ENCODE peak calls at places on chromosomes 12 and 14, in ten cellular contexts. E, C, Z, T, I, Q, A, D, O and J are unnamed samples.

GRCh38 chr12:81520064-81520945 is 238.8 kb downstream of the PPFIA2 start:
- DNase-seq in E (no peak), C (no peak), Z (no peak), T (no peak), I (no peak), Q (no peak), A (peak), D (no peak), O (no peak), J (no peak)

GRCh38 chr14:83196235-83196634 is 1662.6 kb upstream of the SEL1L start:
- DNase-seq in E (no peak), C (no peak), Z (no peak), T (no peak), I (no peak), Q (no peak), A (no peak), D (no peak), O (no peak), J (no peak)

GRCh38 chr14:92489394-92490238 is 24.0 kb upstream of the RIN3 start:
- DNase-seq in E (no peak), C (no peak), Z (no peak), T (no peak), I (no peak), Q (no peak), A (no peak), D (no peak), O (no peak), J (no peak)

GRCh38 chr12:93204896-93205295 is 172.8 kb upstream of the NUDT4 start:
- DNase-seq in E (no peak), C (no peak), Z (no peak), T (no peak), I (no peak), Q (no peak), A (no peak), D (no peak), O (no peak), J (no peak)

GRCh38 chr14:90656986-90657385 is 159.2 kb downstream of the TTC7B start:
- DNase-seq in E (no peak), C (no peak), Z (no peak), T (no peak), I (no peak), Q (no peak), A (no peak), D (no peak), O (no peak), J (no peak)

GRCh38 chr12:42485823-42486222 is 103.7 kb downstream of the PRICKLE1 start:
- DNase-seq in E (no peak), C (no peak), Z (no peak), T (no peak), I (no peak), Q (no peak), A (no peak), D (no peak), O (no peak), J (no peak)

GRCh38 chr12:31324845-31325523 is 966 bp downstream of the SINHCAF start:
- DNase-seq in E (peak), C (peak), Z (peak), T (peak), I (peak), Q (peak), A (peak), D (peak), O (no peak), J (peak)

GRCh38 chr12:7935773-7936581 is at the start of gene SLC2A3:
- DNase-seq in E (peak), C (peak), Z (peak), T (peak), I (peak), Q (peak), A (peak), D (peak), O (peak), J (peak)

GRCh38 chr14:24156840-24157239 is 4.2 kb upstream of the IRF9 start:
- DNase-seq in E (no peak), C (no peak), Z (no peak), T (no peak), I (no peak), Q (no peak), A (no peak), D (no peak), O (no peak), J (no peak)

GRCh38 chr12:64457036-64457435 is 5.1 kb downstream of the TBK1 start:
- DNase-seq in E (no peak), C (peak), Z (no peak), T (no peak), I (no peak), Q (peak), A (no peak), D (no peak), O (no peak), J (no peak)

GRCh38 chr14:75871181-75871880 is 110.5 kb downstream of the TGFB3 start:
- DNase-seq in E (no peak), C (peak), Z (no peak), T (no peak), I (no peak), Q (no peak), A (no peak), D (no peak), O (no peak), J (no peak)

GRCh38 chr12:47849261-47849660 is 29.6 kb upstream of the HDAC7 start:
- DNase-seq in E (peak), C (no peak), Z (no peak), T (no peak), I (no peak), Q (no peak), A (no peak), D (no peak), O (no peak), J (no peak)

GRCh38 chr12:116125981-116126566 is 151.4 kb downstream of the MED13L start:
- DNase-seq in E (no peak), C (no peak), Z (no peak), T (no peak), I (no peak), Q (no peak), A (no peak), D (no peak), O (no peak), J (no peak)

GRCh38 chr12:103680591-103681065 is 93.6 kb downstream of the STAB2 start:
- DNase-seq in E (no peak), C (peak), Z (no peak), T (no peak), I (no peak), Q (no peak), A (no peak), D (peak), O (no peak), J (no peak)

GRCh38 chr14:38189930-38190726 is 17.6 kb upstream of the SSTR1 start:
- DNase-seq in E (no peak), C (no peak), Z (no peak), T (no peak), I (no peak), Q (no peak), A (no peak), D (no peak), O (no peak), J (no peak)

GRCh38 chr12:71456316-71456715 is 16.7 kb downstream of the LGR5 start:
- DNase-seq in E (no peak), C (no peak), Z (peak), T (no peak), I (peak), Q (no peak), A (no peak), D (no peak), O (no peak), J (no peak)

GRCh38 chr12:18967814-18968213 is 161.7 kb upstream of the PLEKHA5 start:
- DNase-seq in E (no peak), C (peak), Z (no peak), T (no peak), I (no peak), Q (no peak), A (no peak), D (no peak), O (no peak), J (no peak)

GRCh38 chr14:54356172-54356571 is 40.6 kb upstream of the CDKN3 start:
- DNase-seq in E (no peak), C (no peak), Z (no peak), T (no peak), I (no peak), Q (no peak), A (peak), D (no peak), O (no peak), J (no peak)

GRCh38 chr14:63562414-63562813 is 19.2 kb upstream of the PPP2R5E start:
- DNase-seq in E (no peak), C (peak), Z (no peak), T (no peak), I (no peak), Q (no peak), A (no peak), D (no peak), O (no peak), J (no peak)

GRCh38 chr14:105169776-105170655 is 1.4 kb upstream of the JAG2 start:
- DNase-seq in E (no peak), C (no peak), Z (peak), T (no peak), I (no peak), Q (no peak), A (no peak), D (no peak), O (no peak), J (no peak)

GRCh38 chr12:3336606-3337311 is 154.2 kb upstream of the PRMT8 start:
- DNase-seq in E (no peak), C (no peak), Z (no peak), T (no peak), I (no peak), Q (no peak), A (no peak), D (no peak), O (no peak), J (no peak)

GRCh38 chr12:15726029-15726756 is 63.0 kb downstream of the EPS8 start:
- DNase-seq in E (no peak), C (peak), Z (no peak), T (no peak), I (no peak), Q (no peak), A (no peak), D (no peak), O (no peak), J (no peak)

GRCh38 chr12:85076688-85077430 is 40.7 kb downstream of the LRRIQ1 start:
- DNase-seq in E (no peak), C (peak), Z (peak), T (no peak), I (peak), Q (no peak), A (peak), D (no peak), O (peak), J (no peak)

GRCh38 chr12:48744251-48745008 is 27.9 kb upstream of the CCNT1 start:
- DNase-seq in E (no peak), C (no peak), Z (no peak), T (no peak), I (no peak), Q (no peak), A (no peak), D (no peak), O (no peak), J (no peak)

GRCh38 chr12:49296836-49297694 is 2.1 kb downstream of the PRPH start:
- DNase-seq in E (no peak), C (no peak), Z (no peak), T (peak), I (peak), Q (peak), A (peak), D (no peak), O (no peak), J (no peak)

GRCh38 chr12:54374555-54375257 is 9.8 kb downstream of the ZNF385A start:
- DNase-seq in E (peak), C (no peak), Z (no peak), T (no peak), I (peak), Q (no peak), A (no peak), D (no peak), O (no peak), J (no peak)

GRCh38 chr12:121494093-121494787 is 86.6 kb downstream of the KDM2B start:
- DNase-seq in E (peak), C (peak), Z (peak), T (no peak), I (peak), Q (peak), A (peak), D (no peak), O (peak), J (peak)

GRCh38 chr12:26239508-26240328 is 44.3 kb downstream of the SSPN start:
- DNase-seq in E (peak), C (peak), Z (no peak), T (no peak), I (no peak), Q (no peak), A (peak), D (peak), O (peak), J (no peak)

GRCh38 chr14:76126066-76126465 is 25.7 kb upstream of the GPATCH2L start:
- DNase-seq in E (no peak), C (no peak), Z (no peak), T (no peak), I (no peak), Q (no peak), A (no peak), D (no peak), O (no peak), J (no peak)

GRCh38 chr12:102680296-102680695 is 199.9 kb upstream of the IGF1 start:
- DNase-seq in E (no peak), C (no peak), Z (no peak), T (no peak), I (no peak), Q (no peak), A (no peak), D (no peak), O (no peak), J (no peak)

GRCh38 chr12:128830505-128830893 is 6.7 kb upstream of the SLC15A4 start:
- DNase-seq in E (no peak), C (no peak), Z (peak), T (peak), I (no peak), Q (no peak), A (no peak), D (no peak), O (no peak), J (no peak)